ENCODE peak calls at places on chromosomes 3 and 15, in five cellular contexts. Y is HCT116, P is HepG2, O is upper lobe of left lung, Z is GM12878. F is an unnamed sample.
A peak's percentile ranks its signal among the peaks of the same experiment; 100 is the strongest.

GRCh38 chr3:161247049-161247448 is 25.9 kb downstream of the NMD3 start:
- ATAC-seq in Z (no peak), O (no peak), P (no peak), Y (no peak), F (no peak)

GRCh38 chr3:55891106-55891505 is 404.0 kb upstream of the WNT5A start:
- ATAC-seq in Z (no peak), P (no peak), Y (no peak), O (no peak), F (no peak)

GRCh38 chr3:173025941-173026340 is 115.1 kb downstream of the SPATA16 start:
- ATAC-seq in Y (no peak), O (no peak), Z (no peak), P (no peak), F (no peak)

GRCh38 chr3:149324332-149324731 is 9.1 kb downstream of the TM4SF18 start:
- ATAC-seq in P (no peak), O (no peak), Y (no peak), Z (no peak), F (no peak)

GRCh38 chr3:16177962-16178627 is 3.6 kb downstream of the GALNT15 start:
- ATAC-seq in O (peak; percentile 84), P (peak; percentile 90), Z (peak; percentile 96), Y (peak; percentile 97), F (peak; percentile 44)

GRCh38 chr3:168102735-168103410 is 7.1 kb upstream of the GOLIM4 start:
- ATAC-seq in O (peak; percentile 39), Z (no peak), Y (no peak), P (no peak), F (no peak)

GRCh38 chr3:40333416-40333815 is 23.9 kb downstream of the EIF1B start:
- ATAC-seq in Y (no peak), P (no peak), O (no peak), Z (no peak), F (no peak)

GRCh38 chr3:108239082-108239481 is 16.9 kb upstream of the IFT57 start:
- ATAC-seq in P (no peak), Z (no peak), O (no peak), Y (no peak), F (no peak)

GRCh38 chr3:123540285-123540684 is 44.6 kb downstream of the HACD2 start:
- ATAC-seq in Y (no peak), P (no peak), Z (no peak), O (no peak), F (no peak)

GRCh38 chr15:96460106-96460505 is 129.6 kb downstream of the NR2F2 start:
- ATAC-seq in Z (no peak), O (no peak), P (no peak), Y (no peak), F (no peak)

GRCh38 chr15:39799552-39800011 is 16.9 kb upstream of the FSIP1 start:
- ATAC-seq in P (no peak), Z (no peak), O (peak; percentile 68), Y (no peak), F (no peak)

GRCh38 chr15:100714034-100714748 is 111.8 kb downstream of the ASB7 start:
- ATAC-seq in Z (no peak), O (no peak), Y (no peak), P (no peak), F (no peak)

GRCh38 chr15:45795487-45796069 is 160.7 kb downstream of the SQOR start:
- ATAC-seq in Z (peak; percentile 66), O (no peak), P (peak; percentile 83), Y (peak; percentile 66), F (no peak)
- TF ChIP-seq POLR2AphosphoS5 in Z (no peak), O (no peak), P (no peak), Y (no peak), F (no peak)

GRCh38 chr15:25169318-25169717 is 214.5 kb downstream of the SNRPN start:
- ATAC-seq in Z (no peak), Y (no peak), P (no peak), O (no peak), F (no peak)

GRCh38 chr15:25171111-25171811 is 216.5 kb downstream of the SNRPN start:
- ATAC-seq in Z (no peak), P (no peak), Y (no peak), O (peak; percentile 5), F (no peak)

GRCh38 chr15:25171856-25172687 is 217.3 kb downstream of the SNRPN start:
- ATAC-seq in P (no peak), Y (no peak), Z (no peak), O (no peak), F (no peak)

GRCh38 chr15:25170113-25170731 is 215.4 kb downstream of the SNRPN start:
- ATAC-seq in Y (no peak), Z (no peak), O (peak; percentile 10), P (no peak), F (no peak)

DNA sequence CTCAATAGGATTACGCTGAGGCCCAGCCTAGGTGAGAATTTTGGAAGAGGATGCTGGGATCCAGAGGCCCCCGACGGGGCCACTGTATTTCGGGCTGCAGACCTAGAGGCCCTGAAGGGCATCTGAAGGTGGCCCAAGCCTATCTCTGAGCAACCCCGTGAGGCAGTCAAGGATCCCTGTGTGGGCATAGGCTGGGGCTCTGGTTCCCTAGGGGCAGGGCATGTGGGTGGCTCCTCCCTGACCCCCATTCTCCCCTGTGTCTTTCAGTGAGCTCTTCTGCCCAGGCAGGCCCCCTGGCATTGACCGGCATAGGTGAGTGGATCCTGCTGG is 216.0 kb downstream of the SNRPN start:
- ATAC-seq in Z (no peak), Y (no peak), P (no peak), O (no peak), F (no peak)
- H3K9me3 ChIP-seq in Z (no peaks in the 10 kb centered on the region), Y (peaks cover 18% of the 10 kb centered on the region), P (peaks cover 78% of the 10 kb centered on the region), O (peaks cover 25% of the 10 kb centered on the region), F (no peaks in the 10 kb centered on the region)

DNA sequence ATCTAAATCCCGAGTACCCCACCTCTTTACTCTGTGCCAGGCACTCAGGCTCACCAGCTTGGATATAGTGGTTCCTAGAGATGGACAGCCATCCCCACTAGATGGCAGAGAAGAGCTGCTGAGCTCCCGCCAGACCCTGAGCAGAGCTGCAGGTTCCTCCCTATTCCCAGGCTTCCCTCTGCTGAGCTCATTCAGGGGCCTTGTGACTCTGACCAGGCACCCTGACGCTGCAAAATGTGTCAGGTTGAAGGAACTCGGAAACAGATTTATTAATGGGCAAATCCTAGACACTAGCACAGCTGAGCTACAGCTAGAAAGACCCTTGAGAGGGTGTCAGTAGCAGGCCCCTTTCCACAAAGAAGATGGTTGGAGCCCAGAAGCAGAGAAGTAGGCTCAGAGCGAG is 38.2 kb upstream of the RHO start:
- ATAC-seq in O (peak; percentile 95), P (peak; percentile 94), Y (peak; percentile 92), Z (peak; percentile 99), F (peak; percentile 86)
- TF ChIP-seq POLR2AphosphoS5 in O (no peak), P (no peak), Y (no peak), Z (no peak), F (no peak)

DNA sequence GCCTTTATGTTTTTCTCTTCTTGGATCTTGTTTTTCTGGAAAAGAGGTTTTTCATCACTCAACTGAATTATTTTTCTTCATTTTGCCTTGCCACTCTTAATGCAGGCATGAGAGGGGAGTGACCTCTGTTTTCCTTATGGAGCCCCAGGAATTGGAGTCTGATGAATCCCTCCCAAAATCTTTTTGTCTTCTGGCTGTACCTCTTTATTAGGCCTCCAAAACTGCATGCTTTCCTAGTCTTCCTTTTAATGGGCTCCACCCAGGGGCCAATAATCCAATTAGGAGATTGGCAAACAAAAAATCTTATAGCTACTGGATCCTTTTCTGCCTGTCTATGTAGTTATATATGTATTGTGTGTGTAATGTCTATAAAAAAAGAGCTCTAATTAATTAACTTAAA is 192.4 kb upstream of the PEX5L start:
- ATAC-seq in Y (no peak), O (no peak), P (no peak), Z (no peak), F (no peak)
- H3K9me3 ChIP-seq in Y (peaks cover 10% of the 10 kb centered on the region), O (peaks cover 20% of the 10 kb centered on the region), P (peaks cover 84% of the 10 kb centered on the region), Z (peaks cover 8% of the 10 kb centered on the region), F (peaks cover 44% of the 10 kb centered on the region)

GRCh38 chr3:63689285-63689684 is 36.8 kb downstream of the SNTN start:
- ATAC-seq in P (no peak), Y (no peak), O (no peak), Z (no peak), F (no peak)

GRCh38 chr3:63685340-63685739 is 32.9 kb downstream of the SNTN start:
- ATAC-seq in P (no peak), Z (peak; percentile 59), Y (no peak), O (no peak), F (no peak)

GRCh38 chr3:63693351-63693750 is 40.9 kb downstream of the SNTN start:
- ATAC-seq in Y (no peak), Z (no peak), P (no peak), O (no peak), F (no peak)

GRCh38 chr3:63684081-63684480 is 31.6 kb downstream of the SNTN start:
- ATAC-seq in P (no peak), Y (no peak), O (no peak), Z (no peak), F (no peak)

DNA sequence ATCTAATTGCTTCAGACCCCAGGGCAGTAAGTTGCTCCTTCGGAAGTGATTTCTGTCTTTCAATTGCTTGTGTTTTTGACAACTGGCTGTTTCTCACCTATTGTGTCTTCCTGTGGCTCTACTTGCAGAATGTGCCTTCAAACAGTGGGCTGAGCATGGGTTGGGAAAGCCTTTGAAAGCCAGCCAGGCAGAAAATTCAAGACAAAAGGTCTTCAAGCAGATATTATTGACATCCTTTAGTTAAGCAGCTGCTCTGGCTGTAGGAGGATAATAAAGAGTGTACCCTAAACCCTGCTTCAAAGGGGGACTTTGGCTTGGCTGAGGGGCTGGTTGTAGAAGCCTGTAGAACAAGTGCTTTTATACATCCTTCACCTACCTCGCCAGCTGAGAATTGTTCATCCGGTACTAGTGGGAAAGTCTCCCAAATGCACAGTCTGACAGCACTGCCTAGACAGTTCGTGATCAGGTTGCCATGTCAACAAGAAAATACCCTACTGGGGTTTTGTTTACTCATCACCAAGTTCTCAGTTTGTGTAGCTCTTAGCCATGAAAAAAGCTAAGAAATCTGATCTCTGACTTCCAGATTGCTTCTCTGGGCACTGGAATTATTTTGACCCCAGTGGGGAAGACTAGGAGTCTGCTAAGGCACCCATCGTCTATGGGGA is 35.2 kb downstream of the SNTN start:
- ATAC-seq in Y (no peak), O (no peak), P (no peak), Z (peak; percentile 55), F (no peak)
- TF ChIP-seq POLR2AphosphoS5 in Y (no peak), O (no peak), P (no peak), Z (no peak), F (no peak)

GRCh38 chr3:44771424-44772098 is 10.0 kb downstream of the KIF15 start:
- ATAC-seq in O (no peak), Y (no peak), P (no peak), Z (no peak), F (no peak)
- H3K9me3 ChIP-seq in O (peaks cover 18% of the 10 kb centered on the region), Y (peaks cover 34% of the 10 kb centered on the region), P (peaks cover 20% of the 10 kb centered on the region), Z (peaks cover 5% of the 10 kb centered on the region), F (no peaks in the 10 kb centered on the region)